ENCODE peak calls at places on chromosomes 5 and 9, in eight cellular contexts. C is EL; B is GM04504; N is T-helper 1 cell; J is Calu3; E is memory B cell; Y is CD8-positive, alpha-beta memory T cell; V is NAMALWA. O is an unnamed sample.

GRCh38 chr5:73591698-73592501 is 26.4 kb downstream of the UTP15 start:
- DNase-seq in C (peak; percentile 69), N (no peak), J (peak; percentile 29), E (no peak), Y (no peak), V (no peak), B (no peak), O (no peak)

GRCh38 chr5:131999041-131999440 is 12.4 kb downstream of the ACSL6 start:
- DNase-seq in B (no peak), N (no peak), Y (no peak), E (no peak), V (no peak), C (no peak), J (no peak), O (no peak)

GRCh38 chr5:65926893-65927292 is 518 bp downstream of the ERBIN start:
- DNase-seq in E (no peak), J (no peak), N (no peak), Y (no peak), B (no peak), C (peak; percentile 29), V (peak; percentile 57), O (peak; percentile 74)

GRCh38 chr5:138096997-138097828 is 13.4 kb downstream of the WNT8A start:
- DNase-seq in E (no peak), Y (no peak), N (no peak), V (no peak), J (peak; percentile 44), C (no peak), B (no peak), O (no peak)

GRCh38 chr5:172854451-172854871 is 20.4 kb downstream of the ERGIC1 start:
- DNase-seq in N (no peak), Y (peak; percentile 42), C (no peak), E (no peak), B (no peak), V (no peak), J (no peak), O (no peak)

GRCh38 chr9:134025606-134026541 is 593 bp downstream of the BRD3OS start:
- DNase-seq in Y (peak; percentile 27), C (peak; percentile 60), E (peak; percentile 41), N (peak; percentile 42), J (peak; percentile 20), B (peak; percentile 10), V (peak; percentile 79), O (peak; percentile 90)

GRCh38 chr5:75891736-75892135 is 174.5 kb upstream of the POC5 start:
- DNase-seq in V (no peak), N (no peak), J (no peak), Y (no peak), C (no peak), E (no peak), B (no peak), O (no peak)

GRCh38 chr5:16437974-16438373 is 27.6 kb downstream of the ZNF622 start:
- DNase-seq in J (no peak), E (no peak), N (no peak), C (peak; percentile 12), Y (no peak), B (no peak), V (no peak), O (no peak)

GRCh38 chr5:36751881-36752280 is 124.7 kb upstream of the NIPBL start:
- DNase-seq in J (no peak), V (peak; percentile 20), Y (no peak), E (no peak), N (no peak), B (no peak), C (no peak), O (no peak)

GRCh38 chr5:26582350-26583040 is 455.9 kb downstream of the CDH9 start:
- DNase-seq in N (no peak), B (no peak), Y (no peak), J (no peak), V (no peak), E (no peak), C (no peak), O (no peak)

GRCh38 chr5:97501286-97501964 is 318.4 kb upstream of the RIOK2 start:
- DNase-seq in Y (no peak), E (no peak), J (no peak), V (no peak), C (no peak), B (no peak), N (no peak), O (no peak)

GRCh38 chr9:129624947-129625346 is 1.0 kb upstream of the NTMT1 start:
- DNase-seq in B (no peak), C (no peak), E (peak; percentile 47), Y (no peak), J (no peak), V (peak; percentile 84), N (no peak), O (peak; percentile 74)

GRCh38 chr9:127837346-127837745 is 17.1 kb downstream of the ENG start:
- DNase-seq in C (no peak), N (no peak), V (peak; percentile 26), Y (no peak), E (no peak), B (no peak), J (no peak), O (no peak)

GRCh38 chr9:36802171-36802920 is 229.7 kb downstream of the MELK start:
- DNase-seq in J (no peak), V (no peak), Y (no peak), N (no peak), C (peak; percentile 55), B (no peak), E (no peak), O (no peak)